ENCODE peak calls at places on chromosomes 6 and 20, in eight cellular contexts. One of them, this sample, is unnamed.

GRCh38 chr20:63501818-63502670 is 3.2 kb upstream of the EEF1A2 start:
- DNase-seq in breast epithelium: no peak
- DNase-seq in heart right ventricle: peak
- DNase-seq in Jurkat, Clone E6-1: no peak
- DNase-seq in epithelial cell of esophagus: peak
- DNase-seq in GM23338: peak
- DNase-seq in fibroblast of lung: no peak
- DNase-seq in astrocyte of the spinal cord: no peak
- DNase-seq in this sample: peak

GRCh38 chr20:4011226-4011975 is 4.0 kb downstream of the RNF24 start:
- DNase-seq in Jurkat, Clone E6-1: no peak
- DNase-seq in GM23338: no peak
- DNase-seq in astrocyte of the spinal cord: no peak
- DNase-seq in breast epithelium: no peak
- DNase-seq in fibroblast of lung: no peak
- DNase-seq in heart right ventricle: no peak
- DNase-seq in epithelial cell of esophagus: peak
- DNase-seq in this sample: no peak

GRCh38 chr20:57387945-57388351 is 3.2 kb upstream of the RBM38 start:
- DNase-seq in epithelial cell of esophagus: no peak
- DNase-seq in fibroblast of lung: no peak
- DNase-seq in heart right ventricle: no peak
- DNase-seq in breast epithelium: no peak
- DNase-seq in astrocyte of the spinal cord: no peak
- DNase-seq in GM23338: no peak
- DNase-seq in Jurkat, Clone E6-1: no peak
- DNase-seq in this sample: no peak

GRCh38 chr20:53852025-53852424 is 218.4 kb downstream of the BCAS1 start:
- DNase-seq in breast epithelium: no peak
- DNase-seq in Jurkat, Clone E6-1: no peak
- DNase-seq in fibroblast of lung: no peak
- DNase-seq in astrocyte of the spinal cord: no peak
- DNase-seq in GM23338: no peak
- DNase-seq in heart right ventricle: no peak
- DNase-seq in epithelial cell of esophagus: no peak
- DNase-seq in this sample: no peak

GRCh38 chr20:7226156-7226555 is 458.7 kb downstream of the BMP2 start:
- DNase-seq in GM23338: no peak
- DNase-seq in Jurkat, Clone E6-1: no peak
- DNase-seq in breast epithelium: no peak
- DNase-seq in fibroblast of lung: no peak
- DNase-seq in epithelial cell of esophagus: no peak
- DNase-seq in heart right ventricle: no peak
- DNase-seq in astrocyte of the spinal cord: no peak
- DNase-seq in this sample: no peak

GRCh38 chr6:128801621-128802020 is 81.3 kb upstream of the LAMA2 start:
- DNase-seq in fibroblast of lung: no peak
- DNase-seq in heart right ventricle: no peak
- DNase-seq in astrocyte of the spinal cord: no peak
- DNase-seq in breast epithelium: no peak
- DNase-seq in Jurkat, Clone E6-1: no peak
- DNase-seq in GM23338: no peak
- DNase-seq in epithelial cell of esophagus: no peak
- DNase-seq in this sample: no peak

GRCh38 chr20:5844063-5844681 is 94.0 kb downstream of the SHLD1 start:
- DNase-seq in Jurkat, Clone E6-1: peak
- DNase-seq in astrocyte of the spinal cord: peak
- DNase-seq in breast epithelium: no peak
- DNase-seq in fibroblast of lung: peak
- DNase-seq in epithelial cell of esophagus: peak
- DNase-seq in heart right ventricle: no peak
- DNase-seq in GM23338: no peak
- DNase-seq in this sample: peak

GRCh38 chr6:89784838-89785237 is 34.8 kb downstream of the MDN1 start:
- DNase-seq in GM23338: no peak
- DNase-seq in Jurkat, Clone E6-1: no peak
- DNase-seq in epithelial cell of esophagus: no peak
- DNase-seq in heart right ventricle: no peak
- DNase-seq in fibroblast of lung: no peak
- DNase-seq in breast epithelium: no peak
- DNase-seq in astrocyte of the spinal cord: no peak
- DNase-seq in this sample: no peak

GRCh38 chr6:47710295-47710694 is 11.9 kb downstream of the ADGRF4 start:
- DNase-seq in breast epithelium: no peak
- DNase-seq in Jurkat, Clone E6-1: no peak
- DNase-seq in GM23338: no peak
- DNase-seq in epithelial cell of esophagus: peak
- DNase-seq in fibroblast of lung: no peak
- DNase-seq in astrocyte of the spinal cord: no peak
- DNase-seq in heart right ventricle: no peak
- DNase-seq in this sample: no peak

GRCh38 chr6:135231469-135231844 is 50.3 kb downstream of the MYB start:
- DNase-seq in breast epithelium: no peak
- DNase-seq in epithelial cell of esophagus: no peak
- DNase-seq in Jurkat, Clone E6-1: no peak
- DNase-seq in heart right ventricle: no peak
- DNase-seq in GM23338: no peak
- DNase-seq in fibroblast of lung: peak
- DNase-seq in astrocyte of the spinal cord: peak
- DNase-seq in this sample: no peak

GRCh38 chr20:57064836-57065235 is 201.6 kb downstream of the BMP7 start:
- DNase-seq in breast epithelium: no peak
- DNase-seq in heart right ventricle: no peak
- DNase-seq in fibroblast of lung: no peak
- DNase-seq in GM23338: no peak
- DNase-seq in astrocyte of the spinal cord: no peak
- DNase-seq in Jurkat, Clone E6-1: no peak
- DNase-seq in epithelial cell of esophagus: no peak
- DNase-seq in this sample: no peak

GRCh38 chr6:108251252-108251651 is 9.6 kb downstream of the SNX3 start:
- DNase-seq in breast epithelium: no peak
- DNase-seq in astrocyte of the spinal cord: no peak
- DNase-seq in fibroblast of lung: no peak
- DNase-seq in epithelial cell of esophagus: no peak
- DNase-seq in Jurkat, Clone E6-1: no peak
- DNase-seq in heart right ventricle: no peak
- DNase-seq in GM23338: no peak
- DNase-seq in this sample: no peak

GRCh38 chr6:100880149-100880900 is 804 bp downstream of the ASCC3 start:
- DNase-seq in epithelial cell of esophagus: peak
- DNase-seq in heart right ventricle: no peak
- DNase-seq in astrocyte of the spinal cord: peak
- DNase-seq in Jurkat, Clone E6-1: no peak
- DNase-seq in fibroblast of lung: peak
- DNase-seq in GM23338: no peak
- DNase-seq in breast epithelium: no peak
- DNase-seq in this sample: peak

GRCh38 chr6:36809933-36810844 is 29.1 kb downstream of the CPNE5 start:
- DNase-seq in astrocyte of the spinal cord: no peak
- DNase-seq in GM23338: peak
- DNase-seq in epithelial cell of esophagus: peak
- DNase-seq in Jurkat, Clone E6-1: no peak
- DNase-seq in fibroblast of lung: no peak
- DNase-seq in breast epithelium: no peak
- DNase-seq in heart right ventricle: no peak
- DNase-seq in this sample: no peak

GRCh38 chr20:38198238-38198861 is 33.3 kb upstream of the TGM2 start:
- DNase-seq in heart right ventricle: no peak
- DNase-seq in fibroblast of lung: no peak
- DNase-seq in epithelial cell of esophagus: peak
- DNase-seq in GM23338: no peak
- DNase-seq in astrocyte of the spinal cord: no peak
- DNase-seq in breast epithelium: no peak
- DNase-seq in Jurkat, Clone E6-1: no peak
- DNase-seq in this sample: no peak

GRCh38 chr6:78861509-78861908 is 5.8 kb upstream of the IRAK1BP1 start:
- DNase-seq in astrocyte of the spinal cord: no peak
- DNase-seq in breast epithelium: no peak
- DNase-seq in Jurkat, Clone E6-1: no peak
- DNase-seq in fibroblast of lung: no peak
- DNase-seq in GM23338: no peak
- DNase-seq in epithelial cell of esophagus: peak
- DNase-seq in heart right ventricle: no peak
- DNase-seq in this sample: no peak

GRCh38 chr6:25311251-25311910 is 32.2 kb downstream of the CARMIL1 start:
- DNase-seq in breast epithelium: no peak
- DNase-seq in GM23338: no peak
- DNase-seq in heart right ventricle: no peak
- DNase-seq in astrocyte of the spinal cord: peak
- DNase-seq in Jurkat, Clone E6-1: no peak
- DNase-seq in fibroblast of lung: peak
- DNase-seq in epithelial cell of esophagus: peak
- DNase-seq in this sample: no peak

GRCh38 chr6:156954781-156955180 is 177.6 kb downstream of the ARID1B start:
- DNase-seq in epithelial cell of esophagus: no peak
- DNase-seq in breast epithelium: no peak
- DNase-seq in astrocyte of the spinal cord: no peak
- DNase-seq in heart right ventricle: no peak
- DNase-seq in Jurkat, Clone E6-1: no peak
- DNase-seq in GM23338: no peak
- DNase-seq in fibroblast of lung: no peak
- DNase-seq in this sample: no peak

GRCh38 chr20:50554694-50555579 is 44.8 kb downstream of the PTPN1 start:
- DNase-seq in astrocyte of the spinal cord: no peak
- DNase-seq in breast epithelium: no peak
- DNase-seq in GM23338: no peak
- DNase-seq in heart right ventricle: no peak
- DNase-seq in fibroblast of lung: no peak
- DNase-seq in Jurkat, Clone E6-1: no peak
- DNase-seq in epithelial cell of esophagus: no peak
- DNase-seq in this sample: no peak

GRCh38 chr20:58986968-58987517 is 6.0 kb downstream of the NELFCD start:
- DNase-seq in fibroblast of lung: no peak
- DNase-seq in astrocyte of the spinal cord: no peak
- DNase-seq in Jurkat, Clone E6-1: no peak
- DNase-seq in GM23338: no peak
- DNase-seq in breast epithelium: no peak
- DNase-seq in epithelial cell of esophagus: no peak
- DNase-seq in heart right ventricle: no peak
- DNase-seq in this sample: no peak

GRCh38 chr6:141261016-141261671 is 871.6 kb upstream of the GJE1 start:
- DNase-seq in breast epithelium: no peak
- DNase-seq in fibroblast of lung: no peak
- DNase-seq in epithelial cell of esophagus: no peak
- DNase-seq in Jurkat, Clone E6-1: no peak
- DNase-seq in heart right ventricle: peak
- DNase-seq in astrocyte of the spinal cord: no peak
- DNase-seq in GM23338: no peak
- DNase-seq in this sample: no peak

GRCh38 chr6:6003334-6004146 is 3.2 kb downstream of the NRN1 start:
- DNase-seq in breast epithelium: no peak
- DNase-seq in astrocyte of the spinal cord: peak
- DNase-seq in heart right ventricle: peak
- DNase-seq in epithelial cell of esophagus: no peak
- DNase-seq in fibroblast of lung: no peak
- DNase-seq in GM23338: peak
- DNase-seq in Jurkat, Clone E6-1: peak
- DNase-seq in this sample: peak
- H3K4me3 ChIP-seq in breast epithelium: peak
- H3K4me3 ChIP-seq in astrocyte of the spinal cord: peak
- H3K4me3 ChIP-seq in heart right ventricle: peak
- H3K4me3 ChIP-seq in epithelial cell of esophagus: no peak
- H3K4me3 ChIP-seq in fibroblast of lung: no peak
- H3K4me3 ChIP-seq in GM23338: peak
- H3K4me3 ChIP-seq in Jurkat, Clone E6-1: peak
- H3K4me3 ChIP-seq in this sample: peak

DNA sequence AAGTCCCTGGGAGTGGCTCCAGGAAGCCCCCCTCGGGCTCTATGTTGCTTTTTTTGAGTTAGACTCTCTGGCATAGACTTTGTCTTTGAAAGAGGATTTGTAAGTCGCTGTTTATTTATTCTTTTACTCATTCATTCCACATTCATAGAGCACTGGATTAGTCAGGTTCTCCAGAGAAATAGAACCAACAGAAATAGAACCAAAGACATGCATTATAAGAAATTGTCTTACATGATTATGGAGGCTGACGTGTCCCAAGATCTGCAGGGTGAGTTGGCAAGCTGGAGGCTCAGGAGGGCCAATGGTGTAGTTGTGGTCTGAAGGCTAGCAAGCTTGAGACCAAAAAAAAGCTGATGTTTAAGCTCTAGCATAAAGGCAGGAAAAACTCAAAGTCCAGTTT is 98.3 kb upstream of the CHD6 start:
- DNase-seq in heart right ventricle: no peak
- DNase-seq in astrocyte of the spinal cord: peak
- DNase-seq in fibroblast of lung: no peak
- DNase-seq in epithelial cell of esophagus: peak
- DNase-seq in Jurkat, Clone E6-1: no peak
- DNase-seq in GM23338: no peak
- DNase-seq in breast epithelium: no peak
- DNase-seq in this sample: no peak
- H3K4me3 ChIP-seq in heart right ventricle: no peak
- H3K4me3 ChIP-seq in astrocyte of the spinal cord: no peak
- H3K4me3 ChIP-seq in fibroblast of lung: no peak
- H3K4me3 ChIP-seq in epithelial cell of esophagus: no peak
- H3K4me3 ChIP-seq in Jurkat, Clone E6-1: no peak
- H3K4me3 ChIP-seq in GM23338: no peak
- H3K4me3 ChIP-seq in breast epithelium: no peak
- H3K4me3 ChIP-seq in this sample: no peak

GRCh38 chr20:32562495-32562911 is 22.6 kb downstream of the NOL4L start:
- DNase-seq in breast epithelium: no peak
- DNase-seq in Jurkat, Clone E6-1: no peak
- DNase-seq in fibroblast of lung: no peak
- DNase-seq in epithelial cell of esophagus: no peak
- DNase-seq in astrocyte of the spinal cord: no peak
- DNase-seq in heart right ventricle: no peak
- DNase-seq in GM23338: peak
- DNase-seq in this sample: no peak
- H3K4me3 ChIP-seq in breast epithelium: no peak
- H3K4me3 ChIP-seq in Jurkat, Clone E6-1: no peak
- H3K4me3 ChIP-seq in fibroblast of lung: no peak
- H3K4me3 ChIP-seq in epithelial cell of esophagus: no peak
- H3K4me3 ChIP-seq in astrocyte of the spinal cord: no peak
- H3K4me3 ChIP-seq in heart right ventricle: no peak
- H3K4me3 ChIP-seq in GM23338: peak
- H3K4me3 ChIP-seq in this sample: no peak

DNA sequence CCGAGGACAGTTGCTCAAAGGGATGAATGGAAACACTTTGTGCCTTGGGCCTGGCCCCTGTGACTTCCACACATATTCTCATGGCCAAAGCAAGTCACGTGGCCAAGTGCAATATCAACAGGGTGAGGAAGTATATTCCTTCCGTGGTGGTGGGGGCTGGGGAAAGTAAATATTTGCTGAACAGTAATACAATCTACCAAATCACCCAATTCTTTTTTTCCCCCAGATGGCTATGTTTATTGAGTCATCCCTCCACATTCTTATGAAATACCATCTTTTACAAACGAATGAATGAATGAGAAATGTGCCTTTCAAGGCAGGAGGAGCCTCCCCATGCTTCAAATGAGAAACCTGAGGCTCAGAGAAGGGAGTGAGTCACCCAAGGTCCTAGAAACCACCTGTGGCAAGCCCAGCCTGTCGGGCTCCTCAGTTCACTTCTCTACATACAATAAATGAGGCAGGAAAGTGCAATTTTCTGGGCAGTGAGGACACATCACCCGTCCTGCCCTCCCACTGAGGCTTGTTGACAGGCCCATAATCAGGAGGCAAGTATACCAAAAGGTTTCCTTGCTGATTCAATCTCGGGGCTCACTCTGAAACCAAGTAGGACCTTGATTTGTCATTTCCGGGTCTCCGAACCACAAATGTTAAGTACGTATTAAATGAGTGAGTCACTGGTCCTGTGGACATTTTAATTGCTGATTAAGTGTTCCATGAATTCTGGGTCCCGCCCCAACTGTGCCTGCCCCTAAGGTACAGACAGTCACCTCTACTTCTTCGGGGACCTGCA is 25.3 kb upstream of the TOP1 start:
- DNase-seq in heart right ventricle: peak
- DNase-seq in Jurkat, Clone E6-1: no peak
- DNase-seq in GM23338: peak
- DNase-seq in fibroblast of lung: peak
- DNase-seq in epithelial cell of esophagus: peak
- DNase-seq in astrocyte of the spinal cord: peak
- DNase-seq in breast epithelium: peak
- DNase-seq in this sample: peak
- H3K4me3 ChIP-seq in heart right ventricle: no peak
- H3K4me3 ChIP-seq in Jurkat, Clone E6-1: no peak
- H3K4me3 ChIP-seq in GM23338: no peak
- H3K4me3 ChIP-seq in fibroblast of lung: peak
- H3K4me3 ChIP-seq in epithelial cell of esophagus: peak
- H3K4me3 ChIP-seq in astrocyte of the spinal cord: peak
- H3K4me3 ChIP-seq in breast epithelium: no peak
- H3K4me3 ChIP-seq in this sample: no peak